ENCODE peak calls at places on chromosome 1, in seven cellular contexts. I, W, R, K, L, T and Y are unnamed samples.

GRCh38 chr1:38047603-38048146 is 1.1 kb upstream of the POU3F1 start:
- DNase-seq in W (no peak), I (no peak), L (peak), R (no peak), T (no peak), K (no peak), Y (no peak)

GRCh38 chr1:9960705-9961562 is 17.7 kb downstream of the NMNAT1 start:
- DNase-seq in L (no peak), K (no peak), I (no peak), T (no peak), R (peak), W (no peak), Y (peak)

GRCh38 chr1:30414086-30414850 is 309.1 kb downstream of the MATN1 start:
- DNase-seq in L (no peak), R (no peak), T (no peak), I (peak), K (no peak), W (no peak), Y (peak)

GRCh38 chr1:27858072-27858948 is 14.0 kb upstream of the THEMIS2 start:
- DNase-seq in I (peak), R (peak), L (peak), K (peak), W (peak), T (peak), Y (peak)

GRCh38 chr1:208052135-208052534 is 141.2 kb upstream of the CD34 start:
- DNase-seq in K (no peak), R (no peak), W (no peak), T (no peak), I (no peak), L (no peak), Y (no peak)

GRCh38 chr1:61477301-61477700 is 247.6 kb downstream of the TM2D1 start:
- DNase-seq in I (no peak), K (no peak), L (no peak), T (no peak), R (no peak), W (no peak), Y (no peak)

GRCh38 chr1:41162441-41162840 is 79.7 kb downstream of the SCMH1 start:
- DNase-seq in K (no peak), I (no peak), W (no peak), R (no peak), L (no peak), T (no peak), Y (no peak)

GRCh38 chr1:10863916-10864315 is 67.5 kb upstream of the CASZ1 start:
- DNase-seq in L (no peak), I (no peak), T (no peak), W (no peak), K (no peak), R (no peak), Y (no peak)

GRCh38 chr1:203187306-203188264 is 1.1 kb upstream of the CHI3L1 start:
- DNase-seq in T (no peak), W (no peak), L (no peak), I (no peak), K (peak), R (no peak), Y (no peak)

GRCh38 chr1:158248122-158248521 is 6.1 kb upstream of the CD1A start:
- DNase-seq in L (no peak), R (no peak), I (no peak), T (peak), W (no peak), K (peak), Y (no peak)